ENCODE peak calls at places on chromosomes 5 and 9, in four cellular contexts. One of them, this sample, is unnamed.

GRCh38 chr5:132370241-132370820 is 821 bp downstream of the SLC22A5 start:
- DNase-seq in HFF-Myc: no peak
- DNase-seq in mucosa of descending colon: peak
- DNase-seq in mammary epithelial cell: no peak
- DNase-seq in this sample: no peak

GRCh38 chr9:93112116-93112863 is 16.3 kb downstream of the CARD19 start:
- DNase-seq in mammary epithelial cell: no peak
- DNase-seq in HFF-Myc: no peak
- DNase-seq in mucosa of descending colon: peak
- DNase-seq in this sample: no peak

GRCh38 chr5:138467711-138468132 is 2.4 kb downstream of the EGR1 start:
- DNase-seq in mammary epithelial cell: no peak
- DNase-seq in mucosa of descending colon: no peak
- DNase-seq in HFF-Myc: no peak
- DNase-seq in this sample: peak

GRCh38 chr9:94068257-94068656 is 16.0 kb upstream of the PTPDC1 start:
- DNase-seq in HFF-Myc: no peak
- DNase-seq in mucosa of descending colon: no peak
- DNase-seq in mammary epithelial cell: no peak
- DNase-seq in this sample: no peak

GRCh38 chr5:178259623-178260536 is 27.3 kb upstream of the PHYKPL start:
- DNase-seq in mucosa of descending colon: no peak
- DNase-seq in HFF-Myc: no peak
- DNase-seq in mammary epithelial cell: no peak
- DNase-seq in this sample: no peak

GRCh38 chr5:61162832-61163567 is 732 bp upstream of the SMIM15 start:
- DNase-seq in mammary epithelial cell: peak
- DNase-seq in HFF-Myc: no peak
- DNase-seq in mucosa of descending colon: no peak
- DNase-seq in this sample: peak

GRCh38 chr5:5289537-5289936 is 132.9 kb upstream of the ICE1 start:
- DNase-seq in mammary epithelial cell: peak
- DNase-seq in HFF-Myc: no peak
- DNase-seq in mucosa of descending colon: no peak
- DNase-seq in this sample: no peak

GRCh38 chr9:110016340-110016739 is 191.6 kb downstream of the C9orf152 start:
- DNase-seq in mammary epithelial cell: peak
- DNase-seq in mucosa of descending colon: no peak
- DNase-seq in HFF-Myc: no peak
- DNase-seq in this sample: peak

GRCh38 chr5:10354048-10354872 is 765 bp downstream of the MARCHF6 start:
- DNase-seq in mucosa of descending colon: peak
- DNase-seq in HFF-Myc: no peak
- DNase-seq in mammary epithelial cell: peak
- DNase-seq in this sample: peak

GRCh38 chr9:121636411-121636865 is 15.0 kb upstream of the DAB2IP start:
- DNase-seq in mucosa of descending colon: no peak
- DNase-seq in HFF-Myc: no peak
- DNase-seq in mammary epithelial cell: peak
- DNase-seq in this sample: peak

GRCh38 chr5:76690704-76691469 is 25.0 kb upstream of the F2R start:
- DNase-seq in mammary epithelial cell: no peak
- DNase-seq in mucosa of descending colon: no peak
- DNase-seq in HFF-Myc: no peak
- DNase-seq in this sample: peak

GRCh38 chr9:134895849-134896833 is 15.5 kb downstream of the FCN2 start:
- DNase-seq in mammary epithelial cell: peak
- DNase-seq in mucosa of descending colon: no peak
- DNase-seq in HFF-Myc: peak
- DNase-seq in this sample: peak

GRCh38 chr9:110116543-110116885 is 91.4 kb downstream of the C9orf152 start:
- DNase-seq in HFF-Myc: no peak
- DNase-seq in mammary epithelial cell: peak
- DNase-seq in mucosa of descending colon: no peak
- DNase-seq in this sample: peak

GRCh38 chr9:76896035-76896434 is 9.9 kb downstream of the PRUNE2 start:
- DNase-seq in mucosa of descending colon: no peak
- DNase-seq in HFF-Myc: no peak
- DNase-seq in mammary epithelial cell: no peak
- DNase-seq in this sample: no peak

GRCh38 chr5:97006454-97006853 is 70.6 kb downstream of the LNPEP start:
- DNase-seq in mucosa of descending colon: no peak
- DNase-seq in mammary epithelial cell: no peak
- DNase-seq in HFF-Myc: no peak
- DNase-seq in this sample: peak

GRCh38 chr5:84092738-84093137 is 291.9 kb downstream of the EDIL3 start:
- DNase-seq in HFF-Myc: no peak
- DNase-seq in mammary epithelial cell: no peak
- DNase-seq in mucosa of descending colon: no peak
- DNase-seq in this sample: no peak

GRCh38 chr5:100840364-100840763 is 62.7 kb downstream of the ST8SIA4 start:
- DNase-seq in HFF-Myc: no peak
- DNase-seq in mammary epithelial cell: peak
- DNase-seq in mucosa of descending colon: no peak
- DNase-seq in this sample: peak

GRCh38 chr5:56025303-56025885 is 30.6 kb upstream of the IL6ST start:
- DNase-seq in mammary epithelial cell: no peak
- DNase-seq in mucosa of descending colon: no peak
- DNase-seq in HFF-Myc: no peak
- DNase-seq in this sample: peak

GRCh38 chr5:91311697-91312501 is 71.2 kb downstream of the ARRDC3 start:
- DNase-seq in mammary epithelial cell: peak
- DNase-seq in mucosa of descending colon: peak
- DNase-seq in HFF-Myc: peak
- DNase-seq in this sample: peak

GRCh38 chr9:5326893-5327548 is 12.7 kb downstream of the RLN1 start:
- DNase-seq in mucosa of descending colon: no peak
- DNase-seq in HFF-Myc: no peak
- DNase-seq in mammary epithelial cell: no peak
- DNase-seq in this sample: peak

GRCh38 chr5:78483809-78484521 is 123.5 kb downstream of the SCAMP1 start:
- DNase-seq in mucosa of descending colon: no peak
- DNase-seq in mammary epithelial cell: no peak
- DNase-seq in HFF-Myc: no peak
- DNase-seq in this sample: peak

GRCh38 chr5:92553326-92553725 is 1027.7 kb downstream of the NR2F1-AS1 start:
- DNase-seq in mucosa of descending colon: no peak
- DNase-seq in mammary epithelial cell: no peak
- DNase-seq in HFF-Myc: no peak
- DNase-seq in this sample: peak

GRCh38 chr9:28056006-28056405 is 482.7 kb upstream of the C9orf72 start:
- DNase-seq in mucosa of descending colon: no peak
- DNase-seq in HFF-Myc: peak
- DNase-seq in mammary epithelial cell: no peak
- DNase-seq in this sample: no peak

GRCh38 chr9:136714096-136714875 is 1.9 kb downstream of the DIPK1B start:
- DNase-seq in mammary epithelial cell: no peak
- DNase-seq in mucosa of descending colon: no peak
- DNase-seq in HFF-Myc: no peak
- DNase-seq in this sample: no peak

GRCh38 chr9:76302947-76303550 is 91.2 kb downstream of the RFK start:
- DNase-seq in mucosa of descending colon: no peak
- DNase-seq in HFF-Myc: no peak
- DNase-seq in mammary epithelial cell: peak
- DNase-seq in this sample: peak

GRCh38 chr9:6160579-6160978 is 55.0 kb upstream of the IL33 start:
- DNase-seq in HFF-Myc: no peak
- DNase-seq in mucosa of descending colon: no peak
- DNase-seq in mammary epithelial cell: no peak
- DNase-seq in this sample: no peak

GRCh38 chr5:45532826-45533624 is 163.2 kb downstream of the HCN1 start:
- DNase-seq in mammary epithelial cell: no peak
- DNase-seq in HFF-Myc: no peak
- DNase-seq in mucosa of descending colon: no peak
- DNase-seq in this sample: no peak

GRCh38 chr5:80754900-80755299 is 100.1 kb upstream of the DHFR start:
- DNase-seq in HFF-Myc: peak
- DNase-seq in mucosa of descending colon: no peak
- DNase-seq in mammary epithelial cell: no peak
- DNase-seq in this sample: peak

GRCh38 chr5:21680196-21680595 is 1172.9 kb downstream of the CDH12 start:
- DNase-seq in mucosa of descending colon: no peak
- DNase-seq in mammary epithelial cell: peak
- DNase-seq in HFF-Myc: peak
- DNase-seq in this sample: peak

GRCh38 chr9:133769511-133770075 is 31.4 kb upstream of the SARDH start:
- DNase-seq in HFF-Myc: no peak
- DNase-seq in mucosa of descending colon: no peak
- DNase-seq in mammary epithelial cell: no peak
- DNase-seq in this sample: no peak

GRCh38 chr9:133768371-133768858 is 30.3 kb upstream of the SARDH start:
- DNase-seq in mucosa of descending colon: no peak
- DNase-seq in HFF-Myc: no peak
- DNase-seq in mammary epithelial cell: no peak
- DNase-seq in this sample: no peak

GRCh38 chr9:133770076-133770777 is 32.1 kb upstream of the SARDH start:
- DNase-seq in mammary epithelial cell: no peak
- DNase-seq in HFF-Myc: no peak
- DNase-seq in mucosa of descending colon: no peak
- DNase-seq in this sample: no peak

GRCh38 chr9:133767625-133768024 is 29.5 kb upstream of the SARDH start:
- DNase-seq in mucosa of descending colon: no peak
- DNase-seq in mammary epithelial cell: no peak
- DNase-seq in HFF-Myc: no peak
- DNase-seq in this sample: no peak

DNA sequence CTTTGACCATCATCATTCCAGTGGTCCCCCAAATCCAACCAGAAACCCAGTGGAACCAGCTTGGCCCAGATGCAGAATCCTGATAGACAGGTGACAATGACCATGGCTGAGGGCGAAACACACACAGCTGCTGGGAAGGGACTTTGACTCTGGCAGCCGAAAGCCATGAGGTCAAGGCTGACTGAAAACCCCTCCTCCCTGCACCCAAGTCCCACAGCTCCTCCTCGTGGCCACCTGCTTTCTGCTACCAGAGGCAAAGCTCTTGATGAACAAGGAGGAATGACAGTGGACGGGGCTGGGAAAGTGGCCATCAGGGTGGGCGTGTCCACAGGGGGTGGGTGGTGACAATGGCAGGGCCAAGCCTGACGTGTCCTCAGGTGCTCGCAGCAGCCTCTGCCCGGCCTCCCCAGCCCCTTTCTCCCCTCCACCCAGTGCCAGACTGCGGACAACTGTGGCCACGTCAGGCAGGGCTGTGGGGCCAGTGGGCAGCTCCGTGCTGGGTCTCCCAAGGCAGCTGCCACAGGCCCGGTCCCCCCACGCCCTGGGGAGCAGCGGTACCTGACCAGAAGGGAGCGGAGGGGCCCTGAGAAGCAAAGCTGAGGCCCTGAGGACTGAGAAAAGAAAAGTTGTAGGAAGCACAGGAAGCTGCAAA is 30.8 kb upstream of the SARDH start:
- DNase-seq in HFF-Myc: no peak
- DNase-seq in mammary epithelial cell: no peak
- DNase-seq in mucosa of descending colon: no peak
- DNase-seq in this sample: peak
- TF ChIP-seq CTCF in HFF-Myc: peak
- TF ChIP-seq CTCF in mammary epithelial cell: no peak
- TF ChIP-seq CTCF in mucosa of descending colon: no peak
- TF ChIP-seq CTCF in this sample: peak

DNA sequence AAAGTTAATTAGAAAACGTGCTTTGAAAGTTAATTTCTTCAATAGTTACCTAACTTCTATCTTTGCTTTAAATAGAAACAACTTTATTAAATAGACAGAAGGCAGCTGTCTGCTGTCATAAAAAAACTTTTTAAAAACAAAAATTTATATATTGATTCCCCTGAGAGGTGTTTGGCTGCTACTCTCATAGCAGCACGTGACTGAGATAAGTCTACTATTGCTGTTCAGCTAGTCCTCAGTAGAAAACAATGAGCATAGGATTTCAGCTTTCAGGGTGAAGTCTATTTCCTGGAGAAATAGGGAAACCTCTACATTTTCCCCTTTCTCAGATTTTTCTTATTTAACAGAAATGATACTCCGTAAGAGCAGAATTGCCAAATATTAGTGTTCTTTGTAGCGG is 135.0 kb upstream of the FBN2 start:
- DNase-seq in HFF-Myc: no peak
- DNase-seq in mucosa of descending colon: no peak
- DNase-seq in mammary epithelial cell: no peak
- DNase-seq in this sample: no peak
- H3K4me3 ChIP-seq in HFF-Myc: no peak
- H3K4me3 ChIP-seq in mucosa of descending colon: no peak
- H3K4me3 ChIP-seq in mammary epithelial cell: no peak
- H3K4me3 ChIP-seq in this sample: no peak

GRCh38 chr9:69040646-69041045 is 5.1 kb downstream of the FXN start:
- DNase-seq in HFF-Myc: no peak
- DNase-seq in mucosa of descending colon: no peak
- DNase-seq in mammary epithelial cell: no peak
- DNase-seq in this sample: no peak
- TF ChIP-seq CTCF in HFF-Myc: no peak
- TF ChIP-seq CTCF in mucosa of descending colon: no peak
- TF ChIP-seq CTCF in mammary epithelial cell: no peak
- TF ChIP-seq CTCF in this sample: no peak

GRCh38 chr5:142747034-142747433 is 23.1 kb upstream of the ARHGAP26 start:
- DNase-seq in mucosa of descending colon: no peak
- DNase-seq in HFF-Myc: no peak
- DNase-seq in mammary epithelial cell: no peak
- DNase-seq in this sample: peak

GRCh38 chr5:142740903-142741302 is 29.3 kb upstream of the ARHGAP26 start:
- DNase-seq in mucosa of descending colon: no peak
- DNase-seq in mammary epithelial cell: no peak
- DNase-seq in HFF-Myc: peak
- DNase-seq in this sample: no peak

GRCh38 chr5:142746532-142746931 is 23.6 kb upstream of the ARHGAP26 start:
- DNase-seq in HFF-Myc: no peak
- DNase-seq in mucosa of descending colon: no peak
- DNase-seq in mammary epithelial cell: no peak
- DNase-seq in this sample: no peak

GRCh38 chr5:142745268-142745667 is 24.9 kb upstream of the ARHGAP26 start:
- DNase-seq in mucosa of descending colon: no peak
- DNase-seq in HFF-Myc: no peak
- DNase-seq in mammary epithelial cell: no peak
- DNase-seq in this sample: no peak

DNA sequence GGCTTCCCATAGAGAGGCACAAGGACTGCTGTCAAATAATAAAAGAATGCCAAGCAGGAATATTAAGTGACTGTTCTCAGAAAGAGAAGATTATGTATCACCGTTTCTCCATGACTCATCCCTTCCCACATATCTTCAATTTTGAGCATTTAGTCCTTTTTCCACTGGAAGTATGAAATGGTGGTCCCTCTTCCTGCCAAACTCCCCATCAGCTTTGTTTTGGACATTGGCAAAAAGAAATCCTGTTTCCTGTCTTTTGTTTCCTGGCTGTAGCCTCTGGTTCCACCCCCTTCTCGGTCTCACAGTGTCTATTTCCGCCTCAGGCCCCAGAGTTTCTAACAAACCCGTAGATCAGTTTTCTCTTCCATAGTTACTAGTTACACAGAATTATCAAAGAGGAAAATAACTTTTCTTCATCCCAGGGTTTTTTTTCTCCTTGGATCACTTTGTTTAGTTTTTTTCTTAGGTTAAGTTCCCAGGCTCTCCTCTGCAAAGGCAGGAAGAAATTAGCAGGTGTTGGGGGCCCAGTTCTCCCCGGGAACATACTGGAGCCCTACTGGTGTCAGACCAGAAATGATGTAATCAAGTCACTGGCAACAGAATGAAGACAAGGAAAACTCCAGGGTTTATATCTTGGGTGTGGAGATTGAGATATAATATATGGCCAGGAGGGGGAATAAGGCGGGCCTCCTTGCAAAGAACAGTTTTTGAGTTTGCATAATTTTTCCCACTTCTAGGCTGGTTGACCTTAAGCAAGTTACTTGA is 26.3 kb upstream of the ARHGAP26 start:
- DNase-seq in HFF-Myc: no peak
- DNase-seq in mammary epithelial cell: peak
- DNase-seq in mucosa of descending colon: no peak
- DNase-seq in this sample: peak
- H3K4me3 ChIP-seq in HFF-Myc: no peak
- H3K4me3 ChIP-seq in mammary epithelial cell: no peak
- H3K4me3 ChIP-seq in mucosa of descending colon: no peak
- H3K4me3 ChIP-seq in this sample: no peak

This sample was measured in choroid plexus epithelial cell.